ENCODE peak calls at places on chromosomes 6 and 20, in five cellular contexts. A is C1 segment of cervical spinal cord, L is HepG2, I is HS-27A, Y is AML-193. J is an unnamed sample.

GRCh38 chr6:133241901-133242760 is 974 bp downstream of the EYA4 start:
- DNase-seq in A (no peak), L (no peak), I (no peak), Y (no peak), J (no peak)

GRCh38 chr6:109381007-109381746 is 1.1 kb downstream of the CD164 start:
- DNase-seq in A (no peak), L (no peak), I (no peak), Y (peak; percentile 53), J (no peak)

GRCh38 chr6:136083540-136083939 is 166.6 kb downstream of the MTFR2 start:
- DNase-seq in A (no peak), L (no peak), I (no peak), Y (no peak), J (no peak)

GRCh38 chr20:31723282-31724078 is 812 bp upstream of the BCL2L1 start:
- DNase-seq in A (peak; percentile 94), L (peak; percentile 99), I (peak; percentile 98), Y (peak; percentile 85), J (peak; percentile 85)

GRCh38 chr20:43092689-43093088 is 97.0 kb downstream of the PTPRT start:
- DNase-seq in A (no peak), L (no peak), I (no peak), Y (no peak), J (no peak)

GRCh38 chr6:134427721-134428120 is 109.8 kb upstream of the SGK1 start:
- DNase-seq in A (no peak), L (no peak), I (no peak), Y (no peak), J (no peak)

GRCh38 chr6:146357578-146358340 is 185.9 kb upstream of the RAB32 start:
- DNase-seq in A (no peak), L (no peak), I (peak; percentile 35), Y (peak; percentile 71), J (peak; percentile 12)

GRCh38 chr6:8803181-8803760 is 367.9 kb upstream of the SLC35B3 start:
- DNase-seq in A (no peak), L (no peak), I (no peak), Y (no peak), J (no peak)

GRCh38 chr20:50373674-50374286 is 136.4 kb upstream of the PTPN1 start:
- DNase-seq in A (no peak), L (no peak), I (no peak), Y (no peak), J (no peak)

GRCh38 chr20:46192376-46192944 is 74.3 kb downstream of the CD40 start:
- DNase-seq in A (no peak), L (no peak), I (no peak), Y (no peak), J (no peak)

GRCh38 chr20:48845000-48845399 is 17.2 kb upstream of the PREX1 start:
- DNase-seq in A (no peak), L (no peak), I (no peak), Y (no peak), J (no peak)

GRCh38 chr6:119110601-119111548 is 32.4 kb upstream of the FAM184A start:
- DNase-seq in A (no peak), L (peak; percentile 69), I (peak; percentile 26), Y (peak; percentile 71), J (peak; percentile 4)

GRCh38 chr20:46088409-46089075 is 1.2 kb downstream of the NCOA5 start:
- DNase-seq in A (no peak), L (peak; percentile 63), I (no peak), Y (no peak), J (no peak)

GRCh38 chr6:3026811-3027626 is 27.3 kb downstream of the NQO2 start:
- DNase-seq in A (no peak), L (no peak), I (no peak), Y (no peak), J (no peak)

GRCh38 chr6:168390746-168391400 is 50.1 kb upstream of the SMOC2 start:
- DNase-seq in A (no peak), L (no peak), I (no peak), Y (no peak), J (no peak)

GRCh38 chr6:26205161-26205624 is 118.0 kb downstream of the HFE start:
- DNase-seq in A (no peak), L (peak; percentile 84), I (peak; percentile 51), Y (no peak), J (peak; percentile 88)

GRCh38 chr20:1965520-1966278 is 28.2 kb downstream of the PDYN start:
- DNase-seq in A (no peak), L (peak; percentile 71), I (no peak), Y (peak; percentile 85), J (peak; percentile 82)

GRCh38 chr6:71419954-71420692 is 131.5 kb downstream of the OGFRL1 start:
- DNase-seq in A (no peak), L (no peak), I (no peak), Y (no peak), J (no peak)

GRCh38 chr20:10280016-10280908 is 61.6 kb downstream of the SNAP25 start:
- DNase-seq in A (no peak), L (no peak), I (no peak), Y (no peak), J (no peak)

GRCh38 chr6:94196891-94197290 is 777.5 kb upstream of the EPHA7 start:
- DNase-seq in A (no peak), L (no peak), I (no peak), Y (no peak), J (no peak)

GRCh38 chr20:23926941-23927872 is 47.7 kb upstream of the CST5 start:
- DNase-seq in A (no peak), L (no peak), I (no peak), Y (no peak), J (no peak)

GRCh38 chr20:32762754-32763201 is 593 bp downstream of the DNMT3B start:
- DNase-seq in A (no peak), L (no peak), I (no peak), Y (no peak), J (no peak)

J was measured in GF-D8.